ENCODE peak calls at places on chromosome 6, in four cellular contexts. A is A549, M is H1, H is K562. N is an unnamed sample.

GRCh38 chr6:13767121-13767794 is 47.1 kb downstream of the MCUR1 start:
- DNase-seq in H (no peak), M (no peak), A (no peak), N (no peak)

GRCh38 chr6:26016326-26017275 is 54.0 kb downstream of the TRIM38 start:
- DNase-seq in H (no peak), A (no peak), M (no peak), N (no peak)

GRCh38 chr6:107819976-107820551 is 4.0 kb downstream of the SCML4 start:
- DNase-seq in M (peak; percentile 49), H (no peak), A (no peak), N (no peak)

GRCh38 chr6:71383891-71384489 is 95.4 kb downstream of the OGFRL1 start:
- DNase-seq in H (peak; percentile 11), M (no peak), A (no peak), N (peak; percentile 15)

GRCh38 chr6:167907837-167908681 is 81.3 kb downstream of the AFDN start:
- DNase-seq in A (peak; percentile 6), M (no peak), H (no peak), N (peak; percentile 51)

GRCh38 chr6:123904228-123904627 is 100.6 kb downstream of the NKAIN2 start:
- DNase-seq in H (no peak), M (no peak), A (no peak), N (no peak)

GRCh38 chr6:38153946-38154345 is 334.4 kb downstream of the ZFAND3 start:
- DNase-seq in A (no peak), M (no peak), H (no peak), N (no peak)

GRCh38 chr6:67640462-67640861 is 994.6 kb upstream of the ADGRB3 start:
- DNase-seq in A (no peak), M (no peak), H (no peak), N (no peak)

GRCh38 chr6:159125977-159126376 is 43.2 kb upstream of the FNDC1 start:
- DNase-seq in H (no peak), M (no peak), A (no peak), N (no peak)

GRCh38 chr6:28002181-28002580 is 45.1 kb downstream of the OR2B6 start:
- DNase-seq in A (no peak), H (no peak), M (no peak), N (no peak)

GRCh38 chr6:88561974-88562736 is 396.0 kb upstream of the CNR1 start:
- DNase-seq in M (no peak), H (no peak), A (no peak), N (no peak)

GRCh38 chr6:139060332-139060731 is 31.8 kb downstream of the ABRACL start:
- DNase-seq in M (no peak), H (no peak), A (no peak), N (no peak)

GRCh38 chr6:36052092-36052491 is 24.5 kb downstream of the MAPK14 start:
- DNase-seq in A (no peak), M (no peak), H (no peak), N (no peak)

GRCh38 chr6:90302320-90302719 is 5.7 kb upstream of the BACH2 start:
- DNase-seq in M (no peak), A (no peak), H (no peak), N (no peak)
- TF ChIP-seq RFX5 in M (no peak), A (no peak), H (no peak), N (no peak)

GRCh38 chr6:157840776-157841175 is 17.7 kb downstream of the SNX9 start:
- DNase-seq in A (no peak), H (no peak), M (no peak), N (no peak)
- TF ChIP-seq JUN in A (no peak), H (no peak), M (no peak), N (no peak)

DNA sequence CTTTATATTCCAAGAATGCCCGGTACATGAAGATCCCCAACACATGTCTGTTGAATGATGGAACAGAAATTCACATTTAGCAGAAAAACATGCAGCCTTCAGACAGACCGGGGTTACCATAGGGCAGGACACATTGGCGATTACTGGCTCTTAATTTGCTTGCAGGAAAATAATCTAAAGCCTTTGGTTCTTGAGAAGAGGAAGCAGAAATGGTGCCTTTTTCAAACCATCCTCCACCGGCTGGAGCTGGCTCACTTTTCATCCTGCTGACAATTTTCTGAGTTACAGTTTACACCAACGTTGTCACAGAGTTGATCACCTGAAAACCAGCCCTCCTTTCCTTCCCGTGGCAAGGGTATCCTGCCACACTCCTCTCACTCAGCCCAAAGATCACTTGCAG is 32.6 kb downstream of the SF3B5 start:
- DNase-seq in A (no peak), M (no peak), H (no peak), N (no peak)
- TF ChIP-seq RFX5 in A (no peak), M (no peak), H (no peak), N (no peak)

DNA sequence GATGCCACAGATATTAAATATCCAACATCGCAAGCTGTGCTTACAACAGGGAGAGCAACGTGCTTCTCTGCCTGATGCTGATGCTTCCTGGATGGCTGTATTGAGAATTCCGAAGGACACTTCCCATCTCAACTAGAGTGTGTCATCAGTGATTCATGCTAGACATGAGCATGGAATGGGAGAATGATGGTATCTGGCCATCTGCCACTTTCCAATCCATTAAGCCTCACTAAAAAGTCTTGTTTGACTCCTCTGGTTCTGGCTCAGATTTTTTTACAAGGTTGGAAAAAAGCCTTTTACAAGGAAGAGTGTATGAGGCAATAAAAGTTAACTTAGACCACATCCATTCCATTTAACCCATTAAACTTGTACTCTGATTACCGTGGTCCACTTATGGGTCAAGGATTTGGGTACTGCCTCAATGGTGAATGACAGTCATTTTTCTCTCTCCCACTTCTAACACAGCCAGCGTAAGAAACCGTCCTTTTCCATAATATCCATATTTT is 265.3 kb downstream of the UST start:
- DNase-seq in M (no peak), A (peak; percentile 65), H (no peak), N (no peak)
- TF ChIP-seq JUN in M (no peak), A (no peak), H (no peak), N (no peak)

DNA sequence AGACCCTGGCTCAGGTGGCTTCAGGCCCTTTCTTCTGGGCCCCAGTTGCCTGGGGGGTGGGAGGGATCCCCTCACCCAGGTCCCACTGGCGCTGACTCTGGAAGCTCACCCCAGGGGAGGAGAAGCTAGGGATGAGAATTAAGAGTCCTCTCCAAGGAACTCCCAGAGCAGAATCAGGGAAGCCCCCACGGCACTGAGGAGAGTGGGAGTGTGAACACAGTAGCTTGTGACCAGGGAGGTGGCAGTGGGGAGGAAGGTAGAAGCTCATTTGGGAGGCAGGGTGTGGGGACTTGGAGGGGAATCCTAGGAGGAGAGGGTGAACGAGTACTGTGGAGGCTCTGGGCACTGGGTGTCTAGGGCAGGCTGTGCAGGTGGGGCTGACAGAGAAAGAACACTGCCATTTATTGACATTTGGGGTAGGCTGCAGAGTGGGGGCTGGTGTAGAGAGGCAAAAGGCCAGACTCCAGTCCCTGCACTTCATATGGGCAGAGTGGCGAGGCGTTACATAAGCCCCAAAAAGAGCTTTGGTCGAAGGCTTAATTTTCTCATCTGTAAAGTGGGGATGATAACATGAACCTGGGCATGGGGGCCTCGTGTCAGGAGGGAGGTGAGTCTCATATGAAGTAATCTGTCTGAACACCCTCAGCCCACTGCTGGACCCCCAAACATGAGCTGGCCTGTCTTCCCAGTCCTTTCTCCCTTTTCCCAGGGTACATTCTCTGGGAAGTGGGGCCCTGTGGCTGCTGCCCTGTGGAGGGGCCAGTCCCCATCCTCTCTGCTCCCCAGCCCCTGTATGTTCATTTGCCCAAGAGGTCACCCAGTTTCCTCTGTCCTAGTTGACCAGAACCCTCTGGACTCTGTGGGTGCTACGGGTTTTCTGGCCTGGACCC is 80.5 kb downstream of the VEGFA start:
- DNase-seq in A (no peak), M (no peak), H (no peak), N (no peak)
- TF ChIP-seq RFX5 in A (no peak), M (no peak), H (no peak), N (no peak)

N was measured in HepG2.